ENCODE peak calls at places on chromosomes 1 and 21, in seven cellular contexts. X is IMR-90, K is GM13977, I is brain microvascular endothelial cell, J is heart right ventricle, Y is cardiac fibroblast, F is PC-3. L is an unnamed sample.

GRCh38 chr21:45224189-45224938 is 63.3 kb downstream of the POFUT2 start:
- DNase-seq in I (peak; percentile 5), K (no peak), F (no peak), X (peak; percentile 52), Y (peak; percentile 18), J (no peak), L (peak; percentile 55)

GRCh38 chr1:236273358-236273757 is 8.4 kb downstream of the ERO1B start:
- DNase-seq in X (no peak), I (no peak), Y (no peak), J (no peak), F (no peak), K (no peak), L (no peak)

GRCh38 chr1:176499671-176500070 is 36.7 kb downstream of the PAPPA2 start:
- DNase-seq in Y (no peak), K (no peak), X (no peak), J (no peak), F (no peak), I (no peak), L (no peak)

GRCh38 chr1:221672160-221672762 is 69.6 kb downstream of the DUSP10 start:
- DNase-seq in Y (peak; percentile 88), X (peak; percentile 86), I (peak; percentile 81), K (no peak), F (peak; percentile 63), J (no peak), L (no peak)

GRCh38 chr21:22585558-22585957 is 1587.3 kb downstream of the NCAM2 start:
- DNase-seq in I (no peak), F (no peak), K (no peak), Y (no peak), J (no peak), X (no peak), L (no peak)

GRCh38 chr1:106944721-106945120 is 111.8 kb upstream of the PRMT6 start:
- DNase-seq in X (peak; percentile 41), J (no peak), Y (peak; percentile 5), F (peak; percentile 69), K (no peak), I (no peak), L (no peak)

GRCh38 chr1:205293350-205294074 is 28.0 kb downstream of the NUAK2 start:
- DNase-seq in J (no peak), K (no peak), I (no peak), F (no peak), Y (no peak), X (no peak), L (no peak)

GRCh38 chr1:151282883-151283725 is 1.0 kb downstream of the ZNF687 start:
- DNase-seq in J (peak; percentile 32), K (peak; percentile 56), X (no peak), F (peak; percentile 23), I (no peak), Y (no peak), L (peak; percentile 53)

GRCh38 chr1:31739281-31739853 is 24.8 kb downstream of the ADGRB2 start:
- DNase-seq in Y (no peak), I (no peak), F (no peak), X (no peak), J (no peak), K (no peak), L (peak; percentile 32)

GRCh38 chr1:53600486-53600885 is 138.5 kb downstream of the GLIS1 start:
- DNase-seq in Y (no peak), K (no peak), J (no peak), F (no peak), I (no peak), X (no peak), L (no peak)

GRCh38 chr1:59765036-59765730 is 49.6 kb upstream of the HOOK1 start:
- DNase-seq in Y (no peak), F (no peak), I (no peak), K (no peak), J (no peak), X (no peak), L (no peak)

GRCh38 chr1:54249798-54250497 is 50.0 kb downstream of the MRPL37 start:
- DNase-seq in X (peak; percentile 54), K (no peak), Y (peak; percentile 75), J (no peak), I (peak; percentile 82), F (peak; percentile 87), L (peak; percentile 66)

GRCh38 chr1:38075191-38075590 is 28.6 kb upstream of the POU3F1 start:
- DNase-seq in I (no peak), X (no peak), Y (no peak), F (no peak), J (no peak), K (no peak), L (no peak)

GRCh38 chr1:92817137-92817697 is 14.6 kb upstream of the RPL5 start:
- DNase-seq in X (no peak), J (no peak), F (peak; percentile 67), Y (no peak), I (no peak), K (no peak), L (peak; percentile 28)

GRCh38 chr1:221697924-221698425 is 43.9 kb downstream of the DUSP10 start:
- DNase-seq in F (no peak), I (no peak), X (peak; percentile 65), J (no peak), K (no peak), Y (peak; percentile 35), L (no peak)

GRCh38 chr1:180837025-180837424 is 75.7 kb upstream of the KIAA1614 start:
- DNase-seq in F (no peak), I (no peak), Y (no peak), J (no peak), K (no peak), X (no peak), L (no peak)

GRCh38 chr1:184158911-184159701 is 107.6 kb downstream of the TSEN15 start:
- DNase-seq in F (peak; percentile 3), Y (no peak), K (no peak), X (no peak), I (no peak), J (no peak), L (no peak)

GRCh38 chr1:91844862-91845528 is 41.0 kb downstream of the TGFBR3 start:
- DNase-seq in X (peak; percentile 94), F (peak; percentile 94), Y (peak; percentile 98), K (no peak), I (peak; percentile 74), J (no peak), L (peak; percentile 69)

GRCh38 chr1:40740992-40741736 is 42.4 kb upstream of the KCNQ4 start:
- DNase-seq in J (no peak), I (no peak), F (no peak), K (no peak), Y (no peak), X (no peak), L (no peak)

GRCh38 chr1:154423303-154423987 is 18.3 kb downstream of the IL6R start:
- DNase-seq in I (no peak), Y (peak; percentile 83), J (no peak), F (peak; percentile 79), K (no peak), X (peak; percentile 46), L (no peak)

GRCh38 chr1:3651939-3652537 is at the start of gene TP73:
- DNase-seq in Y (no peak), I (no peak), F (peak; percentile 23), X (no peak), K (peak; percentile 84), J (no peak), L (peak; percentile 38)

GRCh38 chr1:212683357-212683722 is 16.3 kb downstream of the BATF3 start:
- DNase-seq in Y (no peak), J (no peak), X (no peak), K (peak; percentile 77), I (no peak), F (no peak), L (no peak)

GRCh38 chr1:226548281-226549093 is at the start of gene STUM:
- DNase-seq in F (peak; percentile 47), K (peak; percentile 72), Y (no peak), X (peak; percentile 9), I (no peak), J (no peak), L (peak; percentile 73)

GRCh38 chr1:226551299-226551698 is 2.7 kb downstream of the STUM start:
- DNase-seq in Y (no peak), J (no peak), F (no peak), I (no peak), K (no peak), X (no peak), L (no peak)

GRCh38 chr1:226550671-226551041 is 2.1 kb downstream of the STUM start:
- DNase-seq in X (no peak), J (no peak), Y (no peak), F (no peak), I (no peak), K (no peak), L (no peak)

GRCh38 chr1:226549094-226549936 is 751 bp downstream of the STUM start:
- DNase-seq in X (no peak), J (no peak), K (peak; percentile 56), Y (no peak), I (no peak), F (peak; percentile 25), L (peak; percentile 12)

GRCh38 chr1:226549937-226550670 is 1.5 kb downstream of the STUM start:
- DNase-seq in I (no peak), F (peak; percentile 62), Y (no peak), X (no peak), J (peak; percentile 55), K (peak; percentile 70), L (peak; percentile 45)
- TF ChIP-seq CTCF in I (peak; percentile 12), F (peak; percentile 60), Y (no peak), X (no peak), J (peak; percentile 21), K (no peak), L (peak; percentile 11)

GRCh38 chr1:156419863-156420208 is 50.8 kb downstream of the RHBG start:
- DNase-seq in I (no peak), F (no peak), J (no peak), Y (no peak), X (no peak), K (peak; percentile 79), L (no peak)
- TF ChIP-seq CTCF in I (peak; percentile 54), F (peak; percentile 25), J (no peak), Y (no peak), X (no peak), K (peak; percentile 46), L (peak; percentile 19)

GRCh38 chr1:201947697-201948008 is 1.3 kb upstream of the LMOD1 start:
- DNase-seq in J (no peak), Y (no peak), X (no peak), I (no peak), K (no peak), F (no peak), L (no peak)

GRCh38 chr1:201945863-201946223 is 505 bp downstream of the LMOD1 start:
- DNase-seq in Y (no peak), F (no peak), K (no peak), X (no peak), J (no peak), I (no peak), L (no peak)

GRCh38 chr1:201944639-201945038 is 1.7 kb downstream of the LMOD1 start:
- DNase-seq in K (no peak), I (no peak), X (peak; percentile 21), Y (no peak), F (no peak), J (no peak), L (no peak)

GRCh38 chr1:201945157-201945556 is 1.2 kb downstream of the LMOD1 start:
- DNase-seq in K (no peak), F (no peak), Y (no peak), I (no peak), J (no peak), X (no peak), L (no peak)

GRCh38 chr1:201946224-201946908 is at the start of gene LMOD1:
- DNase-seq in J (peak; percentile 85), K (no peak), Y (peak; percentile 81), I (peak; percentile 93), X (peak; percentile 98), F (peak; percentile 64), L (peak; percentile 90)
- TF ChIP-seq CTCF in J (no peak), K (no peak), Y (no peak), I (no peak), X (no peak), F (no peak), L (no peak)

GRCh38 chr1:32876341-32877210 is 5.9 kb upstream of the FNDC5 start:
- DNase-seq in J (no peak), Y (peak; percentile 46), X (no peak), K (peak; percentile 85), I (peak; percentile 34), F (peak; percentile 57), L (peak; percentile 46)
- TF ChIP-seq CTCF in J (peak; percentile 75), Y (peak; percentile 84), X (peak; percentile 58), K (peak; percentile 97), I (peak; percentile 95), F (peak; percentile 78), L (peak; percentile 57)

L was measured in hepatocyte.